ENCODE peak calls at places on chromosomes 11 and 22, in eight cellular contexts. H, K, O, M, W, N, T and C are unnamed samples.

GRCh38 chr22:31284756-31285155 is 7.5 kb downstream of the PIK3IP1 start:
- DNase-seq in O (no peak), M (no peak), W (no peak), H (no peak), N (no peak), T (no peak), K (no peak), C (no peak)

GRCh38 chr11:44505591-44506054 is 59.8 kb upstream of the CD82 start:
- DNase-seq in T (peak; percentile 63), O (no peak), K (no peak), M (no peak), H (no peak), N (no peak), W (peak; percentile 61), C (no peak)

GRCh38 chr22:49962751-49963646 is 2.4 kb downstream of the PIM3 start:
- DNase-seq in M (peak; percentile 39), H (peak; percentile 4), K (no peak), T (no peak), O (peak; percentile 87), W (no peak), N (peak; percentile 25), C (no peak)

GRCh38 chr11:69382131-69383128 is 88.5 kb downstream of the MYEOV start:
- DNase-seq in N (peak; percentile 32), W (no peak), H (peak; percentile 46), M (no peak), K (peak; percentile 6), O (peak; percentile 75), T (no peak), C (peak; percentile 93)

GRCh38 chr11:102920118-102920684 is 35.3 kb downstream of the MMP13 start:
- DNase-seq in N (no peak), M (no peak), O (no peak), H (no peak), T (no peak), K (no peak), W (no peak), C (no peak)

GRCh38 chr22:42937164-42937854 is 77.6 kb downstream of the PACSIN2 start:
- DNase-seq in O (peak; percentile 88), T (peak; percentile 88), N (peak; percentile 70), K (no peak), H (peak; percentile 58), W (peak; percentile 87), M (peak; percentile 76), C (no peak)

GRCh38 chr22:46262449-46263207 is 515 bp downstream of the PKDREJ start:
- DNase-seq in K (no peak), W (peak; percentile 35), O (peak; percentile 92), H (no peak), M (peak; percentile 72), N (peak; percentile 71), T (no peak), C (no peak)

GRCh38 chr11:79262221-79262620 is 178.6 kb downstream of the TENM4 start:
- DNase-seq in M (no peak), O (no peak), K (no peak), H (no peak), T (no peak), N (no peak), W (peak; percentile 28), C (no peak)

GRCh38 chr11:58788355-58789023 is 56.0 kb downstream of the GLYATL2 start:
- DNase-seq in T (peak; percentile 77), K (peak; percentile 34), O (no peak), N (peak; percentile 14), W (peak; percentile 61), M (peak; percentile 45), H (peak; percentile 76), C (peak; percentile 76)

GRCh38 chr11:57315491-57315890 is 9.3 kb downstream of the TNKS1BP1 start:
- DNase-seq in W (peak; percentile 61), O (peak; percentile 78), H (no peak), N (peak; percentile 7), T (no peak), M (no peak), K (no peak), C (no peak)

GRCh38 chr11:119589011-119589410 is 140.0 kb downstream of the NECTIN1 start:
- DNase-seq in M (no peak), N (no peak), W (no peak), T (no peak), O (no peak), K (no peak), H (no peak), C (no peak)

GRCh38 chr11:38680746-38681145 is 2082.7 kb upstream of the RAG2 start:
- DNase-seq in K (no peak), W (no peak), M (no peak), T (no peak), N (no peak), O (no peak), H (no peak), C (no peak)

GRCh38 chr11:122023614-122024250 is 92.3 kb downstream of the BLID start:
- DNase-seq in M (no peak), H (peak; percentile 7), T (no peak), N (no peak), O (no peak), W (no peak), K (no peak), C (no peak)

GRCh38 chr11:46736615-46737014 is 17.6 kb downstream of the F2 start:
- DNase-seq in N (no peak), M (no peak), H (no peak), W (no peak), T (no peak), O (no peak), K (no peak), C (no peak)

GRCh38 chr11:130159657-130160459 is at the start of gene ST14:
- DNase-seq in W (no peak), T (peak; percentile 82), O (peak; percentile 90), K (peak; percentile 54), H (peak; percentile 74), M (peak; percentile 89), N (peak; percentile 89), C (peak; percentile 88)

DNA sequence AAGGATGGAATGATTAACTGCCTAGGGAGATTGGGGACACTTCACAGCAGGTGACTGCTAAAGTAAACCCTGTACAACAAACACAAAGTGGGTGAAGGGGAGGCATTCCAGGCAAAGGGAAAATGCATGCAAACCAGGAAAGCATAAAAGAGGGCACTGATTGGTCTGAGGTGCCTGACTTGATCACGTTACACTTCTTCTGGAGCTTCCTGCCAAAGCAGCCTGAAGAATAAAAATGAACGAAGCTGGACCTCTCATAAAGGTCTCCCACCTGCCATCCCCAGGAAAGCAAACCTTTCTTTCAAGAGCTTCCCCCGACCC is 46.7 kb upstream of the SCUBE2 start:
- DNase-seq in T (no peak), M (no peak), H (no peak), K (no peak), N (no peak), W (no peak), O (no peak), C (no peak)
- H3K36me3 ChIP-seq in T (peaks cover 8% of the 10 kb centered on the region), M (no peaks in the 10 kb centered on the region), H (no peaks in the 10 kb centered on the region), K (peaks cover 43% of the 10 kb centered on the region), N (peaks cover 11% of the 10 kb centered on the region), W (peaks cover 38% of the 10 kb centered on the region), O (peaks cover 27% of the 10 kb centered on the region), C (peaks cover 2% of the 10 kb centered on the region)

GRCh38 chr22:19759994-19760651 is 455 bp upstream of the TBX1 start:
- DNase-seq in K (peak; percentile 74), O (no peak), N (no peak), M (no peak), W (no peak), T (no peak), H (no peak), C (no peak)
- H3K4me3 ChIP-seq in K (peak overlapping the region; percentile 6), O (no peak overlapping the region), N (no peak overlapping the region), M (no peak overlapping the region), W (peak overlapping the region; percentile 9), T (no peak overlapping the region), H (no peak overlapping the region), C (no peak overlapping the region)

GRCh38 chr22:38223289-38223960 is 21.6 kb downstream of the MAFF start:
- DNase-seq in H (no peak), W (no peak), M (no peak), N (no peak), O (no peak), K (no peak), T (no peak), C (no peak)
- TF ChIP-seq CTCF in H (no peak), W (no peak), M (no peak), N (no peak), O (no peak), K (no peak), T (peak; percentile 13), C (peak; percentile 10)

GRCh38 chr11:68179847-68180246 is 33.2 kb downstream of the KMT5B start:
- DNase-seq in N (no peak), H (no peak), T (no peak), O (no peak), K (no peak), W (no peak), M (no peak), C (no peak)
- H3K36me3 ChIP-seq in N (peaks cover 55% of the 10 kb centered on the region), H (no peaks in the 10 kb centered on the region), T (peaks cover 7% of the 10 kb centered on the region), O (peaks cover 44% of the 10 kb centered on the region), K (peaks cover 81% of the 10 kb centered on the region), W (peaks cover 30% of the 10 kb centered on the region), M (peaks cover 2% of the 10 kb centered on the region), C (peaks cover 2% of the 10 kb centered on the region)

GRCh38 chr22:19173047-19174035 is 5.2 kb downstream of the SLC25A1 start:
- DNase-seq in O (peak; percentile 74), K (no peak), T (no peak), W (no peak), M (peak; percentile 86), H (no peak), N (peak; percentile 73), C (no peak)
- H3K4me3 ChIP-seq in O (no peak overlapping the region), K (peak overlapping the region; percentile 99), T (no peak overlapping the region), W (no peak overlapping the region), M (no peak overlapping the region), H (peak overlapping the region; percentile 99), N (no peak overlapping the region), C (no peak overlapping the region)

GRCh38 chr11:61669417-61669816 is 10.8 kb upstream of the DAGLA start:
- DNase-seq in T (no peak), O (no peak), M (no peak), K (no peak), H (no peak), N (no peak), W (no peak), C (no peak)

GRCh38 chr11:61670626-61671025 is 9.6 kb upstream of the DAGLA start:
- DNase-seq in N (no peak), W (no peak), T (no peak), O (no peak), M (no peak), H (no peak), K (no peak), C (no peak)

GRCh38 chr11:61666684-61667297 is 13.4 kb upstream of the DAGLA start:
- DNase-seq in H (no peak), N (no peak), W (no peak), K (no peak), O (no peak), M (no peak), T (no peak), C (peak; percentile 93)

GRCh38 chr11:61671527-61671926 is 8.7 kb upstream of the DAGLA start:
- DNase-seq in T (no peak), H (no peak), N (peak; percentile 60), M (peak; percentile 64), W (no peak), O (no peak), K (no peak), C (peak; percentile 70)

DNA sequence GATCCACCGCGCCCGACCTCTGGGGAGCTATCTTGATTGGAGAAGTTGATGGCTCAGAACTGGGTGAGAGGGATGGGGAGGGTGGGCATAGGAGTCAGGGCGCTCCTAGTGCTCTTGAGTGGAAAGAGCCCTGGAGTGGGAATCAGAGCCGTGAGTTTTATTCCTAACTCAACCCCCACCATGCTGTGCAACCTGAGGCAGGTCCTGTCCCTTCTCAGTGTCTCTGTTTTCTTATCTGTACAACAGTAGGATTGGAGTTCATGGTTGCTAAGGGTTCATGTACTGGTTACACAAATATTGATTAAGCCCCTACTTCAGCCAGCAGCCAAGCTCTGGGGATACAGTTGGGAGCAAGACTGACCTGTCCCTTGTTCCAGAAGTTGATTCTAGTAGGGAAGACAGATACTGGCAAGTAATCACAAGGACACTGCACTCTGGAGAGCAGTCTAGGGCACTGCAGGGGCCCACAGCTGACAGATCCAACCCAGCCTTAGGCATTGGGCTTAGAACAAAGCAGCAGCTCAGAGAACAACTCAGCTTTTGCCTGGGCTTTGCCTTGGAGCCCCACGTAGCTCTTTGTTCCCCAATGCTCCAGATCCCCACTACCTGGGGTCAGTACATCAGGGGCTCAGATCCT is 12.4 kb upstream of the DAGLA start:
- DNase-seq in O (no peak), M (no peak), H (no peak), W (no peak), K (no peak), N (no peak), T (no peak), C (peak; percentile 43)
- TF ChIP-seq CTCF in O (no peak), M (no peak), H (no peak), W (no peak), K (no peak), N (no peak), T (no peak), C (peak; percentile 24)